ENCODE peak calls at places on chromosomes 6 and 20, in six cellular contexts. One of them, this sample, is unnamed.

GRCh38 chr6:45922728-45923351 is 92.8 kb downstream of the CLIC5 start:
- DNase-seq in AG09319: peak; percentile 81
- DNase-seq in Right ventricle myocardium superior: peak; percentile 76
- DNase-seq in progenitor cell of endocrine pancreas: peak; percentile 28
- DNase-seq in OCI-LY7: peak; percentile 39
- DNase-seq in iPS DF 6.9: no peak
- DNase-seq in this sample: peak; percentile 67

GRCh38 chr6:159578629-159579028 is 114.4 kb downstream of the SOD2 start:
- DNase-seq in iPS DF 6.9: no peak
- DNase-seq in OCI-LY7: no peak
- DNase-seq in progenitor cell of endocrine pancreas: no peak
- DNase-seq in AG09319: no peak
- DNase-seq in Right ventricle myocardium superior: no peak
- DNase-seq in this sample: no peak

GRCh38 chr20:57330998-57331397 is 1.4 kb downstream of the SPO11 start:
- DNase-seq in AG09319: no peak
- DNase-seq in Right ventricle myocardium superior: no peak
- DNase-seq in OCI-LY7: no peak
- DNase-seq in iPS DF 6.9: no peak
- DNase-seq in progenitor cell of endocrine pancreas: no peak
- DNase-seq in this sample: peak; percentile 61

GRCh38 chr20:17530716-17531536 is at the start of gene BFSP1:
- DNase-seq in progenitor cell of endocrine pancreas: peak; percentile 45
- DNase-seq in Right ventricle myocardium superior: peak; percentile 68
- DNase-seq in iPS DF 6.9: no peak
- DNase-seq in AG09319: no peak
- DNase-seq in OCI-LY7: peak; percentile 13
- DNase-seq in this sample: peak; percentile 74

GRCh38 chr6:47278545-47278944 is 31.2 kb downstream of the TNFRSF21 start:
- DNase-seq in OCI-LY7: no peak
- DNase-seq in AG09319: peak; percentile 15
- DNase-seq in progenitor cell of endocrine pancreas: no peak
- DNase-seq in Right ventricle myocardium superior: no peak
- DNase-seq in iPS DF 6.9: no peak
- DNase-seq in this sample: no peak

GRCh38 chr6:3913077-3913957 is 64.1 kb downstream of the FAM50B start:
- DNase-seq in Right ventricle myocardium superior: no peak
- DNase-seq in iPS DF 6.9: no peak
- DNase-seq in progenitor cell of endocrine pancreas: no peak
- DNase-seq in OCI-LY7: no peak
- DNase-seq in AG09319: peak; percentile 89
- DNase-seq in this sample: peak; percentile 79

GRCh38 chr6:110101885-110102284 is 77.6 kb downstream of the WASF1 start:
- DNase-seq in iPS DF 6.9: no peak
- DNase-seq in progenitor cell of endocrine pancreas: no peak
- DNase-seq in OCI-LY7: peak; percentile 86
- DNase-seq in AG09319: no peak
- DNase-seq in Right ventricle myocardium superior: no peak
- DNase-seq in this sample: no peak

GRCh38 chr6:128963561-128963960 is 80.6 kb downstream of the LAMA2 start:
- DNase-seq in OCI-LY7: no peak
- DNase-seq in Right ventricle myocardium superior: no peak
- DNase-seq in AG09319: no peak
- DNase-seq in progenitor cell of endocrine pancreas: no peak
- DNase-seq in iPS DF 6.9: no peak
- DNase-seq in this sample: no peak

GRCh38 chr20:8505817-8506216 is 373.8 kb downstream of the PLCB1 start:
- DNase-seq in progenitor cell of endocrine pancreas: no peak
- DNase-seq in OCI-LY7: no peak
- DNase-seq in iPS DF 6.9: no peak
- DNase-seq in Right ventricle myocardium superior: no peak
- DNase-seq in AG09319: no peak
- DNase-seq in this sample: no peak

GRCh38 chr6:15065603-15066002 is 180.3 kb upstream of the JARID2 start:
- DNase-seq in iPS DF 6.9: no peak
- DNase-seq in Right ventricle myocardium superior: no peak
- DNase-seq in progenitor cell of endocrine pancreas: no peak
- DNase-seq in AG09319: no peak
- DNase-seq in OCI-LY7: no peak
- DNase-seq in this sample: no peak

GRCh38 chr6:112690497-112691202 is 343.5 kb downstream of the RFPL4B start:
- DNase-seq in iPS DF 6.9: no peak
- DNase-seq in AG09319: peak; percentile 78
- DNase-seq in OCI-LY7: no peak
- DNase-seq in progenitor cell of endocrine pancreas: no peak
- DNase-seq in Right ventricle myocardium superior: no peak
- DNase-seq in this sample: no peak

GRCh38 chr20:1875762-1876161 is 19.4 kb upstream of the SIRPA start:
- DNase-seq in progenitor cell of endocrine pancreas: no peak
- DNase-seq in Right ventricle myocardium superior: no peak
- DNase-seq in AG09319: no peak
- DNase-seq in OCI-LY7: no peak
- DNase-seq in iPS DF 6.9: no peak
- DNase-seq in this sample: no peak

GRCh38 chr6:12420626-12421025 is 130.5 kb downstream of the EDN1 start:
- DNase-seq in iPS DF 6.9: no peak
- DNase-seq in Right ventricle myocardium superior: no peak
- DNase-seq in OCI-LY7: no peak
- DNase-seq in AG09319: no peak
- DNase-seq in progenitor cell of endocrine pancreas: no peak
- DNase-seq in this sample: no peak

GRCh38 chr6:100823041-100823440 is 58.1 kb downstream of the ASCC3 start:
- DNase-seq in OCI-LY7: no peak
- DNase-seq in AG09319: no peak
- DNase-seq in progenitor cell of endocrine pancreas: no peak
- DNase-seq in iPS DF 6.9: no peak
- DNase-seq in Right ventricle myocardium superior: no peak
- DNase-seq in this sample: no peak

GRCh38 chr6:69813508-69813907 is 16.7 kb upstream of the LMBRD1 start:
- DNase-seq in OCI-LY7: peak; percentile 38
- DNase-seq in iPS DF 6.9: no peak
- DNase-seq in progenitor cell of endocrine pancreas: no peak
- DNase-seq in Right ventricle myocardium superior: no peak
- DNase-seq in AG09319: no peak
- DNase-seq in this sample: no peak

GRCh38 chr6:161377116-161377515 is 103.3 kb upstream of the AGPAT4 start:
- DNase-seq in progenitor cell of endocrine pancreas: no peak
- DNase-seq in iPS DF 6.9: no peak
- DNase-seq in AG09319: no peak
- DNase-seq in Right ventricle myocardium superior: no peak
- DNase-seq in OCI-LY7: no peak
- DNase-seq in this sample: no peak

GRCh38 chr6:169942173-169942572 is 190.8 kb downstream of the ERMARD start:
- DNase-seq in Right ventricle myocardium superior: no peak
- DNase-seq in progenitor cell of endocrine pancreas: no peak
- DNase-seq in iPS DF 6.9: no peak
- DNase-seq in AG09319: no peak
- DNase-seq in OCI-LY7: no peak
- DNase-seq in this sample: no peak

GRCh38 chr20:23350855-23351838 is 556 bp downstream of the NXT1 start:
- DNase-seq in OCI-LY7: peak; percentile 62
- DNase-seq in Right ventricle myocardium superior: peak; percentile 69
- DNase-seq in AG09319: no peak
- DNase-seq in iPS DF 6.9: no peak
- DNase-seq in progenitor cell of endocrine pancreas: no peak
- DNase-seq in this sample: peak; percentile 80

GRCh38 chr6:139375239-139376053 is 998 bp upstream of the CITED2 start:
- DNase-seq in progenitor cell of endocrine pancreas: peak; percentile 82
- DNase-seq in AG09319: peak; percentile 95
- DNase-seq in iPS DF 6.9: no peak
- DNase-seq in Right ventricle myocardium superior: peak; percentile 94
- DNase-seq in OCI-LY7: peak; percentile 95
- DNase-seq in this sample: peak; percentile 96

GRCh38 chr20:35547319-35547718 is 5.4 kb downstream of the ERGIC3 start:
- DNase-seq in AG09319: no peak
- DNase-seq in Right ventricle myocardium superior: no peak
- DNase-seq in iPS DF 6.9: no peak
- DNase-seq in OCI-LY7: no peak
- DNase-seq in progenitor cell of endocrine pancreas: no peak
- DNase-seq in this sample: no peak

GRCh38 chr6:116387374-116387773 is 16.6 kb downstream of the DSE start:
- DNase-seq in AG09319: no peak
- DNase-seq in iPS DF 6.9: no peak
- DNase-seq in Right ventricle myocardium superior: no peak
- DNase-seq in progenitor cell of endocrine pancreas: no peak
- DNase-seq in OCI-LY7: no peak
- DNase-seq in this sample: no peak

GRCh38 chr6:136757150-136757549 is 35.1 kb downstream of the MAP3K5 start:
- DNase-seq in OCI-LY7: no peak
- DNase-seq in AG09319: no peak
- DNase-seq in Right ventricle myocardium superior: no peak
- DNase-seq in progenitor cell of endocrine pancreas: no peak
- DNase-seq in iPS DF 6.9: no peak
- DNase-seq in this sample: no peak

GRCh38 chr20:36071848-36072247 is 82.7 kb upstream of the EPB41L1 start:
- DNase-seq in progenitor cell of endocrine pancreas: no peak
- DNase-seq in AG09319: no peak
- DNase-seq in Right ventricle myocardium superior: no peak
- DNase-seq in OCI-LY7: no peak
- DNase-seq in iPS DF 6.9: no peak
- DNase-seq in this sample: no peak

GRCh38 chr6:153588328-153588727 is 450.7 kb upstream of the OPRM1 start:
- DNase-seq in Right ventricle myocardium superior: no peak
- DNase-seq in AG09319: no peak
- DNase-seq in OCI-LY7: no peak
- DNase-seq in progenitor cell of endocrine pancreas: no peak
- DNase-seq in iPS DF 6.9: no peak
- DNase-seq in this sample: no peak

GRCh38 chr20:49318430-49319203 is 40.8 kb upstream of the ZNFX1 start:
- DNase-seq in Right ventricle myocardium superior: no peak
- DNase-seq in progenitor cell of endocrine pancreas: peak; percentile 21
- DNase-seq in iPS DF 6.9: no peak
- DNase-seq in OCI-LY7: no peak
- DNase-seq in AG09319: no peak
- DNase-seq in this sample: peak; percentile 33

GRCh38 chr6:146543211-146543939 is at the start of gene RAB32:
- DNase-seq in Right ventricle myocardium superior: peak; percentile 97
- DNase-seq in OCI-LY7: no peak
- DNase-seq in progenitor cell of endocrine pancreas: peak; percentile 85
- DNase-seq in AG09319: peak; percentile 93
- DNase-seq in iPS DF 6.9: no peak
- DNase-seq in this sample: peak; percentile 92

GRCh38 chr6:166598441-166599138 is 12.1 kb upstream of the RAMACL start:
- DNase-seq in Right ventricle myocardium superior: no peak
- DNase-seq in OCI-LY7: no peak
- DNase-seq in AG09319: peak; percentile 83
- DNase-seq in iPS DF 6.9: no peak
- DNase-seq in progenitor cell of endocrine pancreas: no peak
- DNase-seq in this sample: peak; percentile 31

GRCh38 chr6:66264376-66264775 is 557.4 kb upstream of the EYS start:
- DNase-seq in progenitor cell of endocrine pancreas: no peak
- DNase-seq in OCI-LY7: no peak
- DNase-seq in iPS DF 6.9: no peak
- DNase-seq in AG09319: no peak
- DNase-seq in Right ventricle myocardium superior: no peak
- DNase-seq in this sample: no peak

GRCh38 chr6:51846531-51846930 is 240.9 kb downstream of the PKHD1 start:
- DNase-seq in AG09319: no peak
- DNase-seq in OCI-LY7: no peak
- DNase-seq in progenitor cell of endocrine pancreas: no peak
- DNase-seq in iPS DF 6.9: no peak
- DNase-seq in Right ventricle myocardium superior: no peak
- DNase-seq in this sample: no peak

This sample was measured in thyroid gland.